ENCODE peak calls at places on chromosome 2, in ten cellular contexts. H, U, K, N, Z, Q, P, D, X and T are unnamed samples.

GRCh38 chr2:57981369-57981768 is 65.2 kb upstream of the VRK2 start:
- DNase-seq in P (no peak), Q (peak; percentile 59), U (no peak), X (no peak), K (peak; percentile 84), N (peak; percentile 30), D (no peak), H (no peak), Z (no peak), T (no peak)

GRCh38 chr2:183935005-183935404 is 663.3 kb upstream of the ZNF804A start:
- DNase-seq in K (no peak), N (no peak), H (no peak), Z (no peak), P (no peak), D (no peak), X (no peak), Q (no peak), U (no peak), T (no peak)

GRCh38 chr2:219249203-219249980 is 3.7 kb upstream of the TUBA4B start:
- DNase-seq in Z (peak; percentile 14), X (peak; percentile 80), Q (peak; percentile 91), U (peak; percentile 80), P (peak; percentile 90), H (peak; percentile 77), N (peak; percentile 95), D (peak; percentile 56), K (peak; percentile 92), T (peak; percentile 89)

GRCh38 chr2:39139511-39140237 is 18.8 kb upstream of the SOS1 start:
- DNase-seq in P (no peak), K (no peak), Z (no peak), H (no peak), N (no peak), D (peak; percentile 49), Q (peak; percentile 72), U (no peak), X (no peak), T (no peak)

GRCh38 chr2:237433920-237434319 is 20.0 kb upstream of the COL6A3 start:
- DNase-seq in N (no peak), U (no peak), X (no peak), D (no peak), H (no peak), P (no peak), Q (no peak), Z (no peak), K (no peak), T (no peak)

GRCh38 chr2:63950414-63950813 is 68.8 kb downstream of the VPS54 start:
- DNase-seq in D (no peak), H (no peak), X (no peak), K (no peak), P (no peak), Z (no peak), N (no peak), Q (no peak), U (no peak), T (no peak)

GRCh38 chr2:33069894-33070651 is 123.3 kb downstream of the LTBP1 start:
- DNase-seq in U (peak; percentile 78), Z (no peak), H (peak; percentile 78), D (no peak), Q (peak; percentile 99), P (no peak), N (peak; percentile 95), K (peak; percentile 99), X (no peak), T (no peak)

GRCh38 chr2:167942495-167943081 is 304.8 kb downstream of the STK39 start:
- DNase-seq in Q (no peak), D (no peak), P (no peak), K (no peak), H (no peak), U (no peak), X (no peak), Z (no peak), N (no peak), T (no peak)

GRCh38 chr2:164781394-164781793 is 60.2 kb downstream of the COBLL1 start:
- DNase-seq in N (no peak), H (no peak), Q (no peak), X (no peak), D (no peak), K (no peak), P (no peak), U (no peak), Z (no peak), T (no peak)
- H3K4me1 ChIP-seq in N (peaks cover 17% of the 10 kb centered on the region), H (no peaks in the 10 kb centered on the region), Q (no peaks in the 10 kb centered on the region), X (peaks cover 6% of the 10 kb centered on the region), D (no peaks in the 10 kb centered on the region), K (peaks cover 29% of the 10 kb centered on the region), P (peaks cover 7% of the 10 kb centered on the region), U (peaks cover 28% of the 10 kb centered on the region), Z (no peaks in the 10 kb centered on the region), T (no peaks in the 10 kb centered on the region)

GRCh38 chr2:98592565-98592964 is 15.7 kb downstream of the COA5 start:
- DNase-seq in U (no peak), Q (no peak), X (no peak), P (no peak), Z (no peak), H (no peak), D (no peak), N (no peak), K (no peak), T (no peak)

GRCh38 chr2:98586466-98587140 is 21.7 kb downstream of the COA5 start:
- DNase-seq in X (no peak), D (no peak), H (no peak), Q (no peak), U (no peak), P (no peak), K (no peak), Z (peak; percentile 24), N (no peak), T (no peak)

GRCh38 chr2:98585386-98585785 is 22.9 kb downstream of the COA5 start:
- DNase-seq in P (peak; percentile 16), Q (no peak), X (no peak), D (no peak), Z (no peak), K (no peak), U (no peak), H (no peak), N (no peak), T (no peak)

GRCh38 chr2:98588880-98589425 is 19.4 kb downstream of the COA5 start:
- DNase-seq in U (no peak), P (no peak), N (no peak), Q (no peak), K (no peak), D (no peak), X (no peak), Z (no peak), H (no peak), T (no peak)

DNA sequence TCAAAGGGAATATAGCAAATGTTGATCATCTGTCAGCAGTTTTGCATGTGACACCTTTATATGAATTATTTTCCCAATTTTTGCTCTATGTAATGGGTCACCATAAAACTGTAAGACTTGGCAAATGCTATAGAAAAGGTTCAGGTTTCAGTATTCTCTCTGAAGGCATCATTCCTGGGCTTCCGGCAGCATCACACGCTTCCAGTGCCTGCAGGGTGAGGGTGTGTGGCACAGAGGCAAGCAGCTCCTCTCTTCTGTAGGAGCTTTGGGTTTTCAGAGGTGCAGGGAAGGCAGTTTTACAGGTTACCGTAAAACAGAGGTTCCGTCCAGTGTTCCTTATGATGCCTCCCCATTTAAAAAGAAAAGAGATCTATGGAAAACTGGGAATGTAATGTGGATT is 18.8 kb downstream of the COA5 start:
- DNase-seq in N (no peak), P (no peak), X (no peak), D (no peak), Q (no peak), H (no peak), U (no peak), K (no peak), Z (no peak), T (no peak)
- H3K36me3 ChIP-seq in N (no peaks in the 10 kb centered on the region), P (no peaks in the 10 kb centered on the region), X (no peaks in the 10 kb centered on the region), D (no peaks in the 10 kb centered on the region), Q (no peaks in the 10 kb centered on the region), H (no peaks in the 10 kb centered on the region), U (no peaks in the 10 kb centered on the region), K (no peaks in the 10 kb centered on the region), Z (no peaks in the 10 kb centered on the region), T (peaks cover under 1% of the 10 kb centered on the region)

GRCh38 chr2:169839954-169840746 is 12.9 kb downstream of the UBR3 start:
- DNase-seq in Z (peak; percentile 20), X (no peak), H (no peak), D (peak; percentile 36), K (no peak), N (peak; percentile 88), Q (no peak), U (no peak), P (no peak), T (no peak)

GRCh38 chr2:169840747-169841142 is 13.5 kb downstream of the UBR3 start:
- DNase-seq in Z (no peak), X (no peak), U (no peak), K (no peak), Q (no peak), D (peak; percentile 29), P (no peak), N (no peak), H (no peak), T (no peak)

GRCh38 chr2:169849710-169850109 is 22.5 kb downstream of the UBR3 start:
- DNase-seq in H (no peak), D (peak; percentile 40), P (no peak), U (no peak), N (no peak), X (no peak), K (no peak), Z (no peak), Q (no peak), T (no peak)

GRCh38 chr2:169845016-169845415 is 17.8 kb downstream of the UBR3 start:
- DNase-seq in D (peak; percentile 31), P (no peak), X (no peak), K (peak; percentile 53), Z (no peak), N (no peak), U (no peak), Q (no peak), H (no peak), T (no peak)
- H3K4me1 ChIP-seq in D (peaks cover 6% of the 10 kb centered on the region), P (no peaks in the 10 kb centered on the region), X (peaks cover 8% of the 10 kb centered on the region), K (peaks cover 3% of the 10 kb centered on the region), Z (peaks cover 3% of the 10 kb centered on the region), N (peaks cover 37% of the 10 kb centered on the region), U (peaks cover 7% of the 10 kb centered on the region), Q (no peaks in the 10 kb centered on the region), H (peaks cover 70% of the 10 kb centered on the region), T (no peaks in the 10 kb centered on the region)

GRCh38 chr2:234992624-234993349 is 41.0 kb downstream of the SH3BP4 start:
- DNase-seq in X (no peak), K (no peak), Q (no peak), N (no peak), Z (no peak), P (peak; percentile 30), U (no peak), H (no peak), D (no peak), T (no peak)

GRCh38 chr2:234990300-234990699 is 38.5 kb downstream of the SH3BP4 start:
- DNase-seq in X (no peak), K (no peak), U (no peak), P (peak; percentile 13), Z (no peak), N (no peak), H (no peak), Q (no peak), D (no peak), T (no peak)

GRCh38 chr2:234992196-234992595 is 40.4 kb downstream of the SH3BP4 start:
- DNase-seq in Q (no peak), U (no peak), X (no peak), Z (no peak), P (peak; percentile 15), H (no peak), K (no peak), D (no peak), N (no peak), T (no peak)

GRCh38 chr2:234991793-234992192 is 40.0 kb downstream of the SH3BP4 start:
- DNase-seq in K (peak; percentile 40), D (no peak), U (no peak), P (peak; percentile 15), N (peak; percentile 32), H (no peak), X (no peak), Q (no peak), Z (no peak), T (no peak)

GRCh38 chr2:234991290-234991689 is 39.5 kb downstream of the SH3BP4 start:
- DNase-seq in K (peak; percentile 37), D (no peak), N (no peak), U (no peak), Z (no peak), H (no peak), X (no peak), P (no peak), Q (no peak), T (no peak)
- H3K36me3 ChIP-seq in K (peaks cover 9% of the 10 kb centered on the region), D (no peaks in the 10 kb centered on the region), N (peaks cover 8% of the 10 kb centered on the region), U (no peaks in the 10 kb centered on the region), Z (no peaks in the 10 kb centered on the region), H (no peaks in the 10 kb centered on the region), X (no peaks in the 10 kb centered on the region), P (no peaks in the 10 kb centered on the region), Q (peaks cover 18% of the 10 kb centered on the region), T (no peaks in the 10 kb centered on the region)